ENCODE peak calls at places on chromosomes 2 and 18, in six cellular contexts. U is heart right ventricle, M is astrocyte, N is foreskin fibroblast, J is fibroblast of pulmonary artery, P is GM13976. T is an unnamed sample.
A peak's percentile ranks its signal among the peaks of the same experiment; 100 is the strongest.

GRCh38 chr18:2939317-2939716 is 73.6 kb downstream of the LPIN2 start:
- DNase-seq in U (no peak), N (no peak), J (no peak), M (no peak), P (no peak), T (no peak)

GRCh38 chr2:221716434-221717303 is 144.6 kb upstream of the EPHA4 start:
- DNase-seq in N (no peak), P (no peak), M (peak; percentile 71), U (no peak), J (peak; percentile 55), T (no peak)

GRCh38 chr2:48221846-48222516 is 308.0 kb upstream of the STON1 start:
- DNase-seq in U (no peak), J (no peak), M (no peak), P (no peak), N (peak; percentile 16), T (no peak)

GRCh38 chr2:206004004-206004693 is 81.8 kb downstream of the INO80D start:
- DNase-seq in N (no peak), U (no peak), J (peak; percentile 34), M (no peak), P (no peak), T (peak; percentile 12)

GRCh38 chr2:140091926-140092325 is 1311.7 kb upstream of the NXPH2 start:
- DNase-seq in N (no peak), P (no peak), J (no peak), M (no peak), U (no peak), T (no peak)

GRCh38 chr18:995641-996040 is 91.0 kb downstream of the ADCYAP1 start:
- DNase-seq in J (peak; percentile 89), P (no peak), U (no peak), N (no peak), M (peak; percentile 91), T (peak; percentile 3)

GRCh38 chr2:187500585-187501359 is 52.7 kb upstream of the CALCRL start:
- DNase-seq in M (peak; percentile 58), U (no peak), P (no peak), J (peak; percentile 69), N (peak; percentile 25), T (peak; percentile 55)

GRCh38 chr2:42859006-42859552 is 66.7 kb upstream of the HAAO start:
- DNase-seq in J (peak; percentile 90), M (peak; percentile 44), U (peak; percentile 81), P (peak; percentile 78), N (peak; percentile 71), T (peak; percentile 64)

GRCh38 chr2:190023860-190024259 is 38.7 kb downstream of the MSTN start:
- DNase-seq in M (peak; percentile 26), P (no peak), U (no peak), N (peak; percentile 13), J (peak; percentile 62), T (peak; percentile 41)

GRCh38 chr2:64274399-64275173 is 130.4 kb upstream of the PELI1 start:
- DNase-seq in N (no peak), U (no peak), J (no peak), P (no peak), M (peak; percentile 36), T (no peak)

GRCh38 chr2:234290671-234291070 is 206.2 kb downstream of the ARL4C start:
- DNase-seq in J (no peak), M (no peak), U (no peak), P (no peak), N (no peak), T (no peak)

GRCh38 chr2:236177604-236177966 is 9.4 kb upstream of the GBX2 start:
- DNase-seq in N (peak; percentile 11), J (peak; percentile 42), U (no peak), P (peak; percentile 58), M (no peak), T (no peak)
- TF ChIP-seq CTCF in N (peak; percentile 21), J (peak; percentile 38), U (no peak), P (no peak), M (peak; percentile 34), T (no peak)

GRCh38 chr2:172339431-172340010 is 87.9 kb upstream of the ITGA6 start:
- DNase-seq in M (no peak), N (no peak), P (no peak), J (no peak), U (no peak), T (no peak)
- TF ChIP-seq CTCF in M (no peak), N (no peak), P (no peak), J (no peak), U (no peak), T (no peak)

GRCh38 chr2:182187130-182187529 is 201.5 kb downstream of the PPP1R1C start:
- DNase-seq in P (no peak), U (peak; percentile 10), N (no peak), M (no peak), J (no peak), T (no peak)
- TF ChIP-seq CTCF in P (no peak), U (no peak), N (no peak), M (no peak), J (no peak), T (no peak)

DNA sequence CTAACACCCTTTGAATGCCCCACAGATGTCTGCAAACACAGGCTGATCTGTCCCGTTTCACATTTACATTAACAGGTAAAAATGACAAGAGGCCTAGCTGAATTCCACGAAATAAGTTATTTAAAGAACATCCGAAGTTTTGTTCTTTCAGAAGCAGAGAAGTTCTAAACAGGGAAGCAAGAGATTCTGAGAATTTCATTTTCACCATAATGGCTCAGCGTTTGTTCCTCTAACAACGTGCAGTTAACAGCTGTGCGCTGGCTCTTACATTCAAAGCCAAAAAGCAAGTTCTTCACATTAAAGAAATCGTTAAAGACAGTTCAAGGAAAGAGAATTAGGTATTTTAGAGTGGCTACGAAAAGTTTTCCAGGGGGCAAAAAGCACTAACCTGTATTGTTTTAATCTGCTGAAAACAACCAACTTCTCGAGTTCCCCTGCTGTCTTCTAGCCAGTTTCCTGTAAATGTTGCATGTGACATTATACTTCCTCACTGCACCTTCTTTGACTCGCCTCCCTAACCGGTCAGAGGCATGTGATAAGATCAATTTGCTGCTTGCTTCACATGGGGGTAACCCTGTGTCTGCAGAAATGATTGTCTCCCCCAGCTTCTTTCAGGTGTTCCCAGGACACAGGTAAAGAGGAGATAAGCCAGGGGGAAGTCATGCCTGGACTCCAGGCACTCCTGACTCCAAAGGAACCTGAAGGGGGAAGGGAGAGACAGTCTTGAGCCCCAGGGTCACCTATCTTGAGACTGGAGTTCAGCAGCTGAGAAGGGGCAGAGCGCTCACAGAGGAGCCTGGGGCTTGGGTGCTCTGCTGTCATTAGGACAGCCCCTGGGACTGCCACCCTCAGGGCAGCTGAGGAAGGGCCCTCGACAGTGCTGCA is 36.8 kb upstream of the WIPF1 start:
- DNase-seq in U (no peak), N (no peak), M (no peak), J (no peak), P (peak; percentile 45), T (no peak)
- TF ChIP-seq CTCF in U (no peak), N (no peak), M (no peak), J (no peak), P (peak; percentile 38), T (no peak)

DNA sequence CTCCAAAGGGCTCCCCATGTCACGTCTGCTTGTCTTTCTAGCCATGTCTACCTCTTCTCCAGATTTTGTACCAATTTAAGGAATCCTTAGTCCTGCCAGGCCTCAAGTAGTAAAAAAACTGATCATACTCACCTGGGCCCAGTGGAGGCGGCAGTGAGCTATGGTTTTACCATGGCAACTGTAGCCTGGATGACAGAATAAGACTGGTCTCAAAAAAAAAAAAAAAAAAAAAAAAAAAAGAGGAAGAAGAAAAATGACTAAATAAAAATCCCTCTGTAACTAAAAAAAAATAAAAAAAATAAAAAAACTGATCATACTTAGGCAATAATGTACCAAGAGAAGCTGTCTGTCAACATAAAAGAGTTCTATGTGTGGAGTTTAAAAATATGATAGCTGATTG is 221.6 kb downstream of the NR4A2 start:
- DNase-seq in U (no peak), N (no peak), M (no peak), J (no peak), P (peak; percentile 35), T (no peak)
- TF ChIP-seq CTCF in U (no peak), N (no peak), M (no peak), J (no peak), P (peak; percentile 33), T (no peak)

DNA sequence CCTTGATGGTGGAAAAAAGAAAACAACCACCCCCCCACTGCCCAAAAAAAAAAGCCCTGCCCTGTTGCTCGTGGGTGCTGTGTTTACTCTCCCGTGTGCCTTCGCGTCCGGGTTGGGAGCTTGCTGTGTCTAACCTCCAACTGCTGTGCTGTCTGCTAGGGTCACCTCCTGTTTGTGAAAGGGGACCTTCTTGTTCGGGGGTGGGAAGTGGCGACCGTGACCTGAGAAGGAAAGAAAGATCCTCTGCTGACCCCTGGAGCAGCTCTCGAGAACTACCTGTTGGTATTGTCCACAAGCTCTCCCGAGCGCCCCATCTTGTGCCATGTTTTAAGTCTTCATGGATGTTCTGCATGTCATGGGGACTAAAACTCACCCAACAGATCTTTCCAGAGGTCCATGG is 28.0 kb downstream of the MAL start:
- DNase-seq in N (no peak), U (no peak), J (no peak), P (peak; percentile 64), M (no peak), T (no peak)
- TF ChIP-seq CTCF in N (no peak), U (no peak), J (no peak), P (no peak), M (no peak), T (peak; percentile 26)

DNA sequence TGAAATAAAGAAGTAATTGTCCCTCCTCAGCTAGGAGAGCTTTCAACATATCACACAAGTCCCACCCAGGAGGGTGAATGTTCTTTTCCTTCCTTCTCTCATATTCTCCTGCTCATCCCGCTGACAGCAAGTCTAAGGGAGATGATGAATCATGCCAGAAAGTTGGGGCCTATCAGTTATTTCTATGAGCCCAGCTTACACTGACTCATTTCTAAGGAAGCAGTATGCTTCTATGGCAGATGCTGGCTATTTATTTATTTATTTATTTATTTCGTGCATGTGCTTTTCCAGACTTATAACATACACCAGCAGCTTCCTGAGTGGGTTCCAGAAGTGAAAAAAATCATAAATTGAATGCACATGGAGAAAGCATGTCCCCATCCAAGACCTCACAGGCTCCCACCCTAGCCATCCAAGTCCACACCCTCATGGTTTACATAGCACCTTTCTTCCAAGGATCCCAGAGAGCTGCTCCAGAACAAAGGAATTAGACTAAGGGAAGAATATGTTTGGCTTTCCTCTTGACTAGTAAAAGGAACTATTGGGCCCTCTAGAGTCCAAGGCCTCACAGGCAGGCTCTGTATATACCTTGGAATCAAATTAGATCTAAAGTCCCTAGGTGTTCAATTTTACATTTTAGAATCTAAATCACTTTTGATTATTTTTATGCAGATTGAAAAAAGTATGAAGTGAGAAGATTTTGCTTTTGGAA is 1074.2 kb upstream of the ZEB2 start:
- DNase-seq in J (peak; percentile 87), N (peak; percentile 88), M (peak; percentile 85), P (no peak), U (no peak), T (peak; percentile 96)
- TF ChIP-seq CTCF in J (peak; percentile 43), N (peak; percentile 40), M (peak; percentile 21), P (no peak), U (no peak), T (peak; percentile 60)